ENCODE peak calls at places on chromosomes 1 and 21, in six cellular contexts. U, L, M, I, V and J are unnamed samples.

GRCh38 chr1:223712184-223712855 is at the start of gene CAPN2:
- DNase-seq in U (peak), L (peak), M (peak), I (peak), V (no peak), J (no peak)

GRCh38 chr1:47894718-47895393 is 102.3 kb downstream of the TRABD2B start:
- DNase-seq in U (no peak), L (no peak), M (no peak), I (no peak), V (no peak), J (no peak)

GRCh38 chr1:13469343-13469742 is 44.5 kb downstream of the LRRC38 start:
- DNase-seq in U (no peak), L (no peak), M (peak), I (no peak), V (no peak), J (peak)

GRCh38 chr1:29590583-29591555 is 354.5 kb downstream of the PTPRU start:
- DNase-seq in U (no peak), L (no peak), M (no peak), I (no peak), V (no peak), J (no peak)

GRCh38 chr21:45822002-45822397 is 159.6 kb upstream of the COL6A1 start:
- DNase-seq in U (no peak), L (no peak), M (no peak), I (no peak), V (no peak), J (no peak)

GRCh38 chr1:212583643-212584042 is 24.9 kb upstream of the ATF3 start:
- DNase-seq in U (no peak), L (no peak), M (no peak), I (no peak), V (no peak), J (no peak)

GRCh38 chr1:160007577-160008200 is 24.1 kb downstream of the PIGM start:
- DNase-seq in U (no peak), L (no peak), M (no peak), I (no peak), V (no peak), J (no peak)

GRCh38 chr1:114209971-114210370 is 56.3 kb upstream of the SYT6 start:
- DNase-seq in U (no peak), L (no peak), M (no peak), I (no peak), V (no peak), J (no peak)

GRCh38 chr1:108644984-108645383 is 15.9 kb downstream of the HENMT1 start:
- DNase-seq in U (no peak), L (no peak), M (no peak), I (peak), V (no peak), J (peak)

DNA sequence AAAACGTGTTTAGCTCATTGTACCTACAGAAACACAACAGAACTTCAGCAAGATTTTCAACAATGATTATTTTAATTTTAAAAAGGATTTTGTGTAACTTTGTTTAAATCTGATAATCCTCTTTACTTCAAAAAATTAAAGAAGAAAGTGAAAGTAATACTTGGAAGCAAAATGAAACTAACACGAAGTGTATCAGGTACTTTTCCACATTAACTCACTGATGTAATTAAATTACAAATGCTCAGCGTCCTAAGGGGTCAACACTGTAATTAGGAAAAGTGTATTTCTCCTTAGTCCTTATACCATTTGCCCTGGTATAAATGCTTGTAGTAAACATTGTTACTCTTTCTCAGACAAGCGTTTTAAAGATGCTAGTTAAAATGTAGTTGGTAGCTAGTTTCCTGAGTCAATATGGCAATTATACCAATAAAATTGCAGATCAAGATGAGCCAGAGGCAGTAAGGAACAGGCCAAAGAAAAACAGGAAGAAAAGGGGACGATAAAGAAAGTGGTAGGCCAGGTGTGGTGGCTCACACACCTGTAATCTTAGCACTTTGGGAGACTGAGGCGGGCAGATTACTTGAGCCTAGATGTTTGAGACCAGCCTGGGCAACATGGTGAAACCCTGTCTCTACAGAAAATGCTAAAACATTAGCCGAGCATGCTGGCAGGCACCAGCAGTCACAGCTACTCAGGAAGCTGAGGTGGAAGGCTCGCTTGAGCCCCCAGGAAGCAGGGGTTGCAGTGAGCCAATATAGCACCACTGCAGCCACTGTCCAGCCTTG is 553.0 kb downstream of the SMYD3 start:
- DNase-seq in U (no peak), L (no peak), M (no peak), I (no peak), V (no peak), J (peak)
- H3K27ac ChIP-seq in U (peak), L (no peak), M (peak), I (peak), V (no peak), J (peak)

GRCh38 chr1:11817192-11817591 is 11.2 kb downstream of the CLCN6 start:
- DNase-seq in U (no peak), L (no peak), M (no peak), I (no peak), V (no peak), J (no peak)
- TF ChIP-seq CTCF in U (no peak), L (no peak), M (no peak), I (no peak), V (no peak), J (no peak)

GRCh38 chr1:185789846-185790735 is 55.9 kb downstream of the HMCN1 start:
- DNase-seq in U (no peak), L (no peak), M (no peak), I (no peak), V (no peak), J (no peak)

GRCh38 chr1:185785586-185785985 is 51.4 kb downstream of the HMCN1 start:
- DNase-seq in U (no peak), L (no peak), M (no peak), I (no peak), V (no peak), J (no peak)

GRCh38 chr1:185787238-185787637 is 53.0 kb downstream of the HMCN1 start:
- DNase-seq in U (no peak), L (no peak), M (no peak), I (no peak), V (no peak), J (no peak)

GRCh38 chr1:185788386-185788785 is 54.2 kb downstream of the HMCN1 start:
- DNase-seq in U (no peak), L (no peak), M (no peak), I (no peak), V (no peak), J (no peak)

DNA sequence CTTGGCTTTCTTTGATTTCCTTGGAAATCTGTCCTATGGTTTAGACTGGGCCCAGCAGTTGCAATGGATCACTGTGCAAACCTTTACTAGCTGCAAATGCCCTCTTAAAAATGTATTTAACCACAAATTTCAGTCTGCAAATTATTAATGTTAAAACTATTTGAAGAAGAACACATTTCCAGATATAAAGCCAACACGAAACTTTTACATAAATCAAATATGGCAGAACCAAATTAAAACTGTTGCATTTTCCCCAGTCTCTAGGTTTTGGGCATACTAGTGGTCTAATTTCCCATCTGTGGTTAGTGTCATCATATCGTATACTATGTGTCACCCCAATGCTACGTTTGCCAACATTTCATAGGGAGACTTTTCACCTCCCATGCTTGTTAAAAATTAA is 52.3 kb downstream of the HMCN1 start:
- DNase-seq in U (no peak), L (no peak), M (no peak), I (no peak), V (no peak), J (no peak)
- H3K27ac ChIP-seq in U (no peak), L (no peak), M (no peak), I (no peak), V (no peak), J (no peak)

GRCh38 chr1:36223373-36223995 is 759 bp upstream of the THRAP3 start:
- DNase-seq in U (no peak), L (no peak), M (no peak), I (no peak), V (no peak), J (peak)

GRCh38 chr1:36225298-36225899 is 1.2 kb downstream of the THRAP3 start:
- DNase-seq in U (no peak), L (no peak), M (no peak), I (no peak), V (no peak), J (no peak)

GRCh38 chr1:36223996-36224536 is at the start of gene THRAP3:
- DNase-seq in U (peak), L (peak), M (peak), I (peak), V (peak), J (peak)

GRCh38 chr1:36224537-36225297 is 474 bp downstream of the THRAP3 start:
- DNase-seq in U (no peak), L (no peak), M (no peak), I (peak), V (peak), J (no peak)

DNA sequence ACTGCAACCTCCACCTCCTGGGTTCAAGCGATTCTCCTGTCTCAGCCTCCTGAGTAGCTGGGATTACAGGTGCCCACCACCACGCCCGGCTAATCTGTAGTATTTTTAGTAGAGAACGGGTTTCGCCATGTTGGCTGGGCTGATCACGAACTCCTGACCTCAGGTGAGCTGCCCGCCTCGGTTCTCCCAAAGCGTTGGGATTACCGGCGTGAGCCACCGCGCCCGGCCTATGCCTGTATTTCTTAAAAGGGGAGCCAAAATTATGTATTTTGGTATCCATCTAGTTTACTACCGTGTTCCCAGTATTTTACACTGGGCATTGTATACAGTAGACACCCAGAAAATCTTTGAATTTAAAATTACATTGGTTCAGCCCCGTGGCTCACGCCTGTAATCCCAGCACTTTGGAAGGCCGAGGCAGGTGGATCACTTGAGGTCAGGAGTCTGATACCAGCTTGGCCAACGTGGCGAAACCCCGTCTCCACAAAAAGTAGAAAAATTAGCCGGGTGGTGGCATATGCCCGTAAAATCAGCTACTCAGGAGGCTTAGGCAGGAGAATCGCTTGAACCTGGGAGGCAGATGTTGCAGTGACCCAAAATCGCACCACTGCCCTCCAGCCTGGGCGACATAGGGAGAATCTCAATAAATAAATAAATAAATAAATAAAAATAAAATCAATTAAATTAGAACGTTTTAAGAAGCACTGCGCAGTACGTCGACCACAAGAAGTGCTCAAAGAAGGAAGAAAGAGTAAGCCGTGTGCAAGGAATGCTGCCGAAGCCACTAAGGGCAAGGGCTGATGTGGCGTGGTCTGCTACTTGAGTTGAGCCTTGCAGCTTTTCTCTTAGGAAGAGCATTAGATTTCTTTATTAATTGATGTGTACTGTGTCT is 1.5 kb upstream of the THRAP3 start:
- DNase-seq in U (no peak), L (no peak), M (no peak), I (no peak), V (no peak), J (no peak)
- TF ChIP-seq CTCF in U (no peak), L (no peak), M (no peak), I (no peak), V (no peak), J (no peak)

GRCh38 chr1:77757066-77757584 is 2.5 kb downstream of the USP33 start:
- DNase-seq in U (no peak), L (no peak), M (no peak), I (no peak), V (no peak), J (no peak)
- H3K27ac ChIP-seq in U (no peak), L (no peak), M (peak), I (peak), V (no peak), J (no peak)

GRCh38 chr1:65949230-65949626 is 156.5 kb downstream of the PDE4B start:
- DNase-seq in U (no peak), L (no peak), M (no peak), I (no peak), V (no peak), J (no peak)
- TF ChIP-seq CTCF in U (no peak), L (peak), M (no peak), I (no peak), V (no peak), J (no peak)